ENCODE peak calls at places on chromosomes 4 and X, in seven cellular contexts. E is body of pancreas, H is lung, R is psoas muscle, L is tibial nerve, Y is GM12878, X is dorsolateral prefrontal cortex. W is an unnamed sample.

GRCh38 chr4:128517739-128518510 is 230.3 kb upstream of the PGRMC2 start:
- DNase-seq in X (no peak), Y (peak; percentile 94), L (peak; percentile 81), H (peak; percentile 43), E (peak; percentile 58), R (peak; percentile 58), W (peak; percentile 59)

GRCh38 chr4:99885063-99885664 is 9.1 kb downstream of the LAMTOR3 start:
- DNase-seq in X (no peak), Y (no peak), E (peak; percentile 31), H (no peak), L (no peak), R (no peak), W (no peak)

GRCh38 chr4:185421366-185422124 is 4.2 kb downstream of the UFSP2 start:
- DNase-seq in L (no peak), E (no peak), R (no peak), H (no peak), Y (no peak), X (no peak), W (no peak)

GRCh38 chr4:3708103-3708510 is 58.1 kb upstream of the ADRA2C start:
- DNase-seq in E (peak; percentile 37), H (no peak), Y (no peak), R (no peak), L (no peak), X (no peak), W (peak; percentile 96)

GRCh38 chr4:68929076-68929737 is 22.4 kb downstream of the UGT2A3 start:
- DNase-seq in H (no peak), E (no peak), Y (no peak), X (no peak), L (no peak), R (no peak), W (no peak)

GRCh38 chr4:183129675-183130074 is 30.6 kb downstream of the WWC2 start:
- DNase-seq in Y (no peak), R (no peak), L (no peak), X (no peak), E (no peak), H (no peak), W (no peak)

GRCh38 chr4:26161030-26161824 is 159.6 kb upstream of the RBPJ start:
- DNase-seq in E (no peak), H (no peak), R (no peak), L (no peak), Y (no peak), X (no peak), W (no peak)

GRCh38 chr4:83316459-83317170 is 18.0 kb downstream of the HPSE start:
- DNase-seq in E (no peak), H (no peak), X (no peak), Y (no peak), R (no peak), L (no peak), W (no peak)

GRCh38 chrX:27889878-27890277 is 82.1 kb downstream of the MAGEB10 start:
- DNase-seq in R (no peak), X (no peak), Y (no peak), H (no peak), L (no peak), E (no peak), W (no peak)

GRCh38 chr4:102717448-102718092 is 43.2 kb downstream of the MANBA start:
- DNase-seq in L (no peak), H (peak; percentile 42), E (no peak), X (no peak), R (no peak), Y (no peak), W (no peak)

GRCh38 chrX:50211510-50211909 is 6.9 kb downstream of the CCNB3 start:
- DNase-seq in L (no peak), H (no peak), R (no peak), E (no peak), X (no peak), Y (no peak), W (no peak)

DNA sequence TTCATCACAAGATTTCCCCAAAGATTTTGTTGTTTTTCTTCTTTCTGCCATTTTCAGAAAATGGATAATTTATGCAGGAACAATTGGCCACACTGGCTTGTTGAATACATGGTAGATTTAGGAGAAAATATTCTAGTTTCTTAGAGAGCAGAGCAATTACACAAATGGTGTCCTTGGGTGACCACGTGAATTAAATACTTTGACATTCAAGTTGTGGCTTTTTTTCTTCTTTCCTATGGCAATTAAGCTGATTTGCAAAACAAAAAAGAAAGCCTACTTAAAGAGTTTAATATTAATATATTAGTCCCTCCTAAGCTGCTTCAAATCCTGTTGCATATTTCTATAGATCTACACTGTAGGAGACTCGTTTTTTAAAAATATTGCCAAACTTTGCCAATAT is 133.0 kb upstream of the HTR2C start:
- DNase-seq in L (no peak), H (no peak), Y (no peak), E (no peak), X (no peak), R (no peak), W (no peak)
- H3K27ac ChIP-seq in L (no peak overlapping the region), H (no peak overlapping the region), Y (no peak overlapping the region), E (no peak overlapping the region), X (no peak overlapping the region), R (no peak overlapping the region), W (no peak overlapping the region)

DNA sequence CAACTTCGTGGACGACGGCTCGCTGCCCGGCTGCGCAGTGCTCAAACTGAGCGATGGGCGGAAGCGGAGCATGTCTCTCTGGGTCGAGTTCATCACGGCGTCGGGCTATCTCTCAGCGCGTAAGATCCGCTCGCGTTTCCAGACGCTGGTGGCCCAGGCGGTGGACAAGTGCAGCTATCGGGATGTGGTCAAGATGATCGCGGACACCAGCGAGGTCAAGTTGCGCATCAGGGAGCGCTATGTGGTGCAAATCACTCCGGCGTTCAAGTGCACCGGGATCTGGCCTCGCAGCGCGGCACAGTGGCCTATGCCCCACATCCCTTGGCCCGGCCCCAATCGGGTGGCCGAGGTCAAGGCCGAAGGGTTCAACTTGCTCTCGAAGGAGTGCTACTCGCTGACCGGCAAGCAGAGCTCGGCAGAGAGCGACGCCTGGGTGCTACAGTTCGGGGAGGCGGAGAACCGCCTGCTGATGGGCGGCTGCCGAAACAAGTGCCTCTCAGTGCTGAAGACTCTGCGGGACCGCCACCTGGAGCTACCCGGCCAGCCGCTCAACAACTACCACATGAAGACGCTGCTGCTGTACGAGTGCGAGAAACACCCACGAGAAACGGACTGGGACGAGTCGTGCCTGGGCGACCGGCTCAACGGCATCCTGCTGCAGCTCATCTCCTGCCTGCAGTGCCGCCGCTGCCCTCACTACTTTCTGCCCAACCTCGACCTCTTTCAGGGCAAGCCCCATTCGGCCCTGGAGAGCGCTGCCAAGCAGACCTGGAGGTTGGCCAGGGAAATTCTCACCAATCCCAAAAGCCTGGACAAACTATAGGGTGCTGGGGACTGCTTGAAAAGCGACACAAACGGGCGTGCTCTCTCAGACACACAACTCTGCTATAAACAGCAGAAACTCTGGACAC is 1.6 kb downstream of the MAB21L2 start:
- DNase-seq in R (peak; percentile 13), L (no peak), H (no peak), X (peak; percentile 29), Y (no peak), E (no peak), W (no peak)
- H3K4me3 ChIP-seq in R (peak overlapping the region; percentile 46), L (peak overlapping the region; percentile 32), H (peak overlapping the region; percentile 17), X (peak overlapping the region; percentile 55), Y (no peak overlapping the region), E (no peak overlapping the region), W (peak overlapping the region; percentile 55)

DNA sequence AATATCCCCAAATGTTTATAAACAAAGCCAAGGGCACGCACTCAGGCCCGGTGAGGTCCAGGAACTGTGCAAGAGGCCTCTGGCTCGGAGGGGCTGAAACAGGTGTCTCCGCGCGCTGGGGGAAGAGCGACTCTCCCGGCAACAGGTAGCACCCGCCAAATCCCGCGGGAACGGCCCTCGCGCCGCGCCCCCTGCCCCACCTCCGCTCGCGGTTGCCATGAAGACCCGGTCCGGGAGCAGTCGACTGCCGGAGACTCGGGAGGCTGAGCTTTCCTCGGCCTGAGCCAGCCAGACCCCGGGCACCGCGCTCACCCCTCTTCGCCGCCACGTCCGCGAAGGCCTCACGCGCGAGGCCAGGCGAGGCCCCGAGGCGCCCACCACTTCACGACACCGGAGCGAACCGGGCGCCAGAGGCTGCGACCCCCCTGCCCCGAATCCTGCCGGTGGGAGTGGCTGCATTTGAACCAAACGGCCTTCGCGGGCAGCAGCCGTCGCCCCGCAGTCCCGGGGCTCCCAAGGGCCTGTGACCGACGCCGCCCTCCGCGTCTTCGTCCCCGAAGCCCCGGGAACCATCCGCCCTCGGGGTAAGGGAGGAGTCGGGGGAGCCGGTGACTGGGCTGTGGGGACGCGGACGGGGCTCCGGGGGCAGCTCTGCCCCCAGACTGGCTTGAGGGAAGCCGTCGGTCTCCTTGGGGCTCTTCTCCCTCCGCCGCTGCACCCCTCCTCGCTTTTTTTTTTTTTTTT is at the start of gene NSUN7:
- DNase-seq in X (no peak), E (peak; percentile 93), H (peak; percentile 84), L (no peak), R (peak; percentile 18), Y (no peak), W (peak; percentile 80)
- H3K27ac ChIP-seq in X (no peak within 1 kb of the TSS), E (peak within 1 kb of the TSS; percentile 89), H (no peak within 1 kb of the TSS), L (no peak within 1 kb of the TSS), R (no peak within 1 kb of the TSS), Y (no peak within 1 kb of the TSS), W (peak within 1 kb of the TSS; percentile 83)

GRCh38 chr4:39470402-39470801 is 11.5 kb downstream of the LIAS start:
- DNase-seq in E (no peak), Y (no peak), X (no peak), L (no peak), H (no peak), R (no peak), W (no peak)
- H3K4me3 ChIP-seq in E (no peak overlapping the region), Y (no peak overlapping the region), X (no peak overlapping the region), L (no peak overlapping the region), H (no peak overlapping the region), R (no peak overlapping the region), W (no peak overlapping the region)

W was measured in tibial artery.